ENCODE peak calls at places on chromosomes 3 and 15, in nine cellular contexts. F is SK-N-SH, R is ovary, Y is suprapubic skin, W is A549, J is H1, X is tibial nerve, K is HepG2, V is stomach. T is an unnamed sample.

GRCh38 chr3:83003917-83004316 is 1242.5 kb upstream of the GBE1 start:
- DNase-seq in V (no peak), W (no peak), F (no peak), K (no peak), Y (no peak), R (no peak), J (no peak), X (no peak), T (no peak)

GRCh38 chr3:132596816-132597433 is at the start of gene ACKR4:
- DNase-seq in V (no peak), W (no peak), X (no peak), R (no peak), J (no peak), Y (no peak), F (no peak), K (no peak), T (no peak)

GRCh38 chr3:16496408-16497222 is 16.9 kb downstream of the RFTN1 start:
- DNase-seq in F (no peak), J (no peak), Y (no peak), X (no peak), K (no peak), W (no peak), V (no peak), R (no peak), T (no peak)

GRCh38 chr3:172104471-172105072 is 65.2 kb downstream of the FNDC3B start:
- DNase-seq in K (no peak), X (no peak), R (no peak), Y (no peak), W (peak; percentile 29), V (no peak), F (peak; percentile 12), J (no peak), T (no peak)

GRCh38 chr3:115100172-115100571 is 46.9 kb downstream of the ZBTB20 start:
- DNase-seq in J (no peak), V (no peak), X (no peak), F (peak; percentile 12), R (no peak), W (peak; percentile 52), Y (no peak), K (peak; percentile 6), T (no peak)

GRCh38 chr3:151330899-151331298 is 1.6 kb upstream of the P2RY13 start:
- DNase-seq in X (no peak), V (no peak), J (no peak), F (no peak), K (no peak), R (no peak), W (no peak), Y (no peak), T (no peak)

GRCh38 chr3:95750097-95750496 is 1064.3 kb upstream of the EPHA6 start:
- DNase-seq in J (no peak), W (no peak), X (no peak), K (no peak), V (no peak), Y (no peak), F (no peak), R (no peak), T (no peak)

GRCh38 chr3:131114201-131114600 is 87.5 kb downstream of the NEK11 start:
- DNase-seq in X (no peak), F (no peak), J (no peak), Y (no peak), V (no peak), W (no peak), R (no peak), K (no peak), T (no peak)

DNA sequence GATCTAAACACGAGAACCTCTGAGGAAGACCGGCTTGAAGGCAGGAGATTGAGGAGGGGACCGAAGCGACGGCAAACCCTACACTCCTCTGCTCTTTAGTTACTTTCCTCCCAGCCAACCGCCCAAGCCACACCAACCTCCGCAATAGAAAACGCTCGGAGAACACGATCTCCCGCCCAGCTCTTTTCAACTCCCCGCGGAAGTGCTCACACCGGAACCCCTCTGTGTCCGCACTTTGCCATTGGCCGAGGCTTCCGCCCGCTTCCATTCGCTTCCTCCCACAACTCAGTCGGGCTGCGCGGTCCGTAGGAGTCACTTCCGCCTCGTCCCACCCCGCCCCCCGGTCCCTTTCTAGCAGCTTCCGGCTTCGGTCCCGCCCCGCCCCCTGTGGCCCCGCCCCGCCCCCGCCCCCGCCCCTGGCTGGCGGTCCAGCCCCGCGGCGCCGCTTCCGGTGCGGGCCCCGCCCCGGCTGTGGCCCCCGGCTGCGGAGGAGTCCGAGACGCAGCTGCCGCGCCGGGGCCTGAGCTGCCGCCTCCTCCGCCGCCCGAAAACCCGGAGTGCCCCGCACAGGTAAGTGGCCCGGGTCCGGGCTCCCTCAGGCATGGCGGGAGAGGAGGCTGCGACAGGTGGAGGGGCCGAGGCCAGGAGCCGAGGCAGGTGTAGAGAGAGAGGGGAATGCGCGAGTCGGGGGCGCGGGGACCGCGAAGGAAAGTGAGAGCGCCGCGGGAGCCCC is at the start of gene ARID3B:
- DNase-seq in J (peak; percentile 96), R (peak; percentile 96), W (peak; percentile 95), F (peak; percentile 97), V (peak; percentile 98), Y (peak; percentile 98), X (peak; percentile 95), K (peak; percentile 94), T (peak; percentile 95)
- TF ChIP-seq EP300 in J (no peak), R (no peak), W (no peak), F (no peak), V (no peak), Y (no peak), X (peak; percentile 21), K (no peak), T (no peak)

DNA sequence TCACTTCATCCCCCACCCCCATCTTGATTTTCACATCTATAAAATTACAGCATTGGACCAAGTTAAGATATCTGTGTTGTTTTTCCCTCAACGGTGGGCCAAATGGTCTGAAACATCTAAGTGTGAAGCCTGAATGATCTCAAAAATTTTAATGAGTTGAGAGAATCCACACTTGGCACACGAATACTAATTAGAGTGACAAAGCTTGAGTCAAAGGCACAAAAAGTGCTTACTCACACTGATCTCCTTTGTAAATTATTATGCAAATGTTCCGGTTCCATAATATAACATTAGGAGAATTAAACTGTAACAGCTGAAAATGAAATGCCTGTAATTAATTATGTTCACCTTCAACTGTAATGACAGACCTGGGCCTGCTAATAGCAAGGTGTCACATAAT is 33.6 kb downstream of the GPR176 start:
- DNase-seq in Y (no peak), J (no peak), K (no peak), W (no peak), V (no peak), R (no peak), F (no peak), X (no peak), T (no peak)
- H3K27ac ChIP-seq in Y (no peak overlapping the region), J (peak overlapping the region; percentile 92), K (no peak overlapping the region), W (no peak overlapping the region), V (no peak overlapping the region), R (no peak overlapping the region), F (no peak overlapping the region), X (no peak overlapping the region), T (no peak overlapping the region)

DNA sequence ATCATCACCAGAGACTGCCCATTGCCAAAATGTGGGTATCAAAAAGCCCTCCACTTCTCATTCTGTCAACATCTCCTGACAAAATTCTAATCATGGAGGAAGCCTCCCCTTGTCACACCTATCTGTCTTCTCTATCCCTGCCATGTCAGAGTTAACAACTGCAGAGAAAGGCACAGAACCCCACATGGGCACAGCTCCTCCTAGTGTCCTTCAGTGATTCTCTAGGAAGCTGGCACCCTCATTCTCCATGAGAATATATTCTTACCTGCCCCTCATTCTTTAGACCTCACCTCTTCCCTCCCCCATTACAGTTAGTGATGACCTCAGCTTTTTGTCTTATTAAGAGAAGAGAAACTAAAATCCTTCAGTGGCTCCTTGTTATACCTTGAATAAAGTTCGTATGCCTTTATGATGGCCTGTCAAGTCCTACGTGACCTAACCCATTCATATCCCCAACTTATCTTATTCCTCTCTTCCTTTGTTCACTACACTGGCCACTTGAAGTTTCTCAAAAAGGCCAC is 44.6 kb downstream of the NME9 start:
- DNase-seq in X (no peak), W (no peak), J (no peak), K (no peak), Y (no peak), V (no peak), F (no peak), R (no peak), T (no peak)
- TF ChIP-seq CTCF in X (no peak), W (no peak), J (peak; percentile 26), K (no peak), Y (no peak), V (no peak), F (peak; percentile 16), R (no peak), T (no peak)

GRCh38 chr15:63010386-63010785 is 32.2 kb upstream of the TPM1 start:
- DNase-seq in V (no peak), X (no peak), K (no peak), R (no peak), W (no peak), J (no peak), F (no peak), Y (no peak), T (no peak)

GRCh38 chr15:63012444-63012843 is 30.1 kb upstream of the TPM1 start:
- DNase-seq in Y (no peak), W (no peak), J (no peak), K (no peak), F (no peak), X (no peak), V (no peak), R (no peak), T (no peak)

GRCh38 chr15:63006032-63006878 is 36.3 kb upstream of the TPM1 start:
- DNase-seq in R (no peak), F (no peak), W (no peak), K (no peak), V (no peak), J (no peak), X (no peak), Y (no peak), T (no peak)

GRCh38 chr15:63010920-63011693 is 31.4 kb upstream of the TPM1 start:
- DNase-seq in J (no peak), V (no peak), W (no peak), R (no peak), X (no peak), F (no peak), K (peak; percentile 80), Y (no peak), T (no peak)

DNA sequence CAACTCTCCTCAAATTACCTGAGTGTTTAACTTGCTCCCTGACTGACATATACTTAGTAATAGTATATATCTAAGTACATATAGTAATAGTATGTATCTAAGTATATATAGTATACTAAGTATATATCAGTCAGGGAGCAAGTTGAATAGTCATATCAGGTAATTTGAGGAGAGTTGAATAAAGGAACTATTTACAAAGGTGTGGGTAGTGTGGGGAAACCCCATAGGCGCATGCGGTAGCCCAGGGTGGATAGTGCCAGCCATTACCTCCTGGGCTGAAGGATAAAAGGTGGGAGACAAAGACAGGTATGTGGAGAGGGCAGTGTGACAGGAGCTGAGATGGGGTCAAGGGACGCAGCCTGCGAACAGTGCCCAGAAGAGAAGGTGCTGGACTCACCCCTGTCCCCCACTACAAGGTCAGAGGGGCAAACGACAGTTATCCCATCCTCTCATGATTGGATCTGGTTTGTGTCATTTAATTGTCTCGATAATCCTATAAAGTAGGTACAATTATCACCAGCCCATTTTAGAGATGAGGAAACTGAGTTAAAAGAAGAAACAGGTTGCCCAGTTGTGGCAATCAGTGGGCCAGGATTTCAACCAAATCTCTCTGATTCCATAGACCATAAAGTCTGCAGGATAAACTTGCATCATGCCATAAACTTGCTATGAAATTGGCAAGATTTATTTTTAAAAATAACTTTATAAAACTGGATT is 34.1 kb upstream of the TPM1 start:
- DNase-seq in F (no peak), J (no peak), R (no peak), Y (no peak), W (no peak), X (no peak), K (no peak), V (no peak), T (no peak)
- TF ChIP-seq EP300 in F (no peak), J (no peak), R (no peak), Y (no peak), W (no peak), X (no peak), K (no peak), V (no peak), T (no peak)

GRCh38 chr3:156151824-156152428 is 31.5 kb downstream of the KCNAB1 start:
- DNase-seq in R (peak; percentile 42), J (peak; percentile 63), F (peak; percentile 68), V (peak; percentile 74), K (peak; percentile 35), Y (peak; percentile 71), W (peak; percentile 74), X (peak; percentile 35), T (peak; percentile 65)
- H3K27ac ChIP-seq in R (no peak overlapping the region), J (no peak overlapping the region), F (peak overlapping the region; percentile 34), V (no peak overlapping the region), K (no peak overlapping the region), Y (no peak overlapping the region), W (no peak overlapping the region), X (no peak overlapping the region), T (no peak overlapping the region)

T was measured in upper lobe of left lung.